ENCODE peak calls at places on chromosomes 3 and 15, in nine cellular contexts. Y is H9, E is astrocyte of the cerebellum, V is glutamatergic neuron, O is RWPE1, Z is nephron progenitor cell, T is left ventricle myocardium inferior, K is astrocyte of the spinal cord, Q is A673. U is an unnamed sample.

GRCh38 chr3:192467230-192468186 is 259.8 kb downstream of the FGF12 start:
- DNase-seq in Y (peak; percentile 61), E (peak; percentile 33), V (peak; percentile 63), O (peak; percentile 43), Z (peak; percentile 70), T (no peak), K (peak; percentile 49), Q (peak; percentile 55), U (peak; percentile 72)

GRCh38 chr3:158794936-158795518 is 6.8 kb upstream of the MFSD1 start:
- DNase-seq in Y (no peak), E (no peak), V (no peak), O (peak; percentile 24), Z (no peak), T (no peak), K (peak; percentile 65), Q (peak; percentile 51), U (peak; percentile 50)

GRCh38 chr3:61154788-61155187 is 96.5 kb downstream of the FHIT start:
- DNase-seq in Y (no peak), E (no peak), V (no peak), O (no peak), Z (no peak), T (no peak), K (no peak), Q (no peak), U (no peak)

GRCh38 chr15:70596354-70597055 is 166.9 kb downstream of the UACA start:
- DNase-seq in Y (no peak), E (peak; percentile 60), V (no peak), O (peak; percentile 88), Z (no peak), T (no peak), K (peak; percentile 88), Q (no peak), U (peak; percentile 78)

GRCh38 chr3:133209871-133210550 is 171.8 kb downstream of the TMEM108 start:
- DNase-seq in Y (no peak), E (peak; percentile 24), V (no peak), O (no peak), Z (no peak), T (no peak), K (peak; percentile 56), Q (peak; percentile 90), U (no peak)

GRCh38 chr3:16335772-16336621 is 71.0 kb downstream of the OXNAD1 start:
- DNase-seq in Y (no peak), E (no peak), V (no peak), O (no peak), Z (no peak), T (no peak), K (no peak), Q (no peak), U (no peak)

GRCh38 chr3:183826854-183827253 is 1.5 kb upstream of the MAP6D1 start:
- DNase-seq in Y (no peak), E (no peak), V (no peak), O (no peak), Z (no peak), T (no peak), K (no peak), Q (no peak), U (no peak)

GRCh38 chr3:55059027-55059629 is 131.3 kb upstream of the LRTM1 start:
- DNase-seq in Y (no peak), E (no peak), V (no peak), O (no peak), Z (no peak), T (no peak), K (peak; percentile 49), Q (no peak), U (peak; percentile 29)

DNA sequence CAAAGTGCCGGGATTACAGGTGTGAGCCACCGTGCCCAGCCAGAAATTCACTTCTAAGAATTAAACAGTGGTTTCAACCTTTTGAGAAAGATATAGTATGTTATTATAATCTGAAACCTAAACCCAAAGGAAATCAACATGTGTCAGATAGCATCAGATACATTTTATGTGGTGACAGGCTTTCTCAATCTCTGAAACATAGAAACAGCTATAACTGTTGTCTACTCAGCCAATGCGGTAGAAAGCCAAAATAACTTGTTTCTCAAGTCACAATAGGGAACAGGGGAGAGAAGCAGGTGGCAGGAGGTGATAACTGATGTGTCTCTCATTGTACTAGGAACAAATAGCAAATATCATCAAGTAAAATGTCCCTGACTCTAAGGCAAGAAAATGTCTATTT is 38.7 kb downstream of the DENND6A start:
- DNase-seq in Y (no peak), E (no peak), V (no peak), O (no peak), Z (no peak), T (no peak), K (no peak), Q (no peak), U (no peak)
- TF ChIP-seq CTCF in Y (no peak), E (no peak), V (no peak), O (no peak), Z (no peak), T (no peak), K (no peak), Q (no peak), U (no peak)

DNA sequence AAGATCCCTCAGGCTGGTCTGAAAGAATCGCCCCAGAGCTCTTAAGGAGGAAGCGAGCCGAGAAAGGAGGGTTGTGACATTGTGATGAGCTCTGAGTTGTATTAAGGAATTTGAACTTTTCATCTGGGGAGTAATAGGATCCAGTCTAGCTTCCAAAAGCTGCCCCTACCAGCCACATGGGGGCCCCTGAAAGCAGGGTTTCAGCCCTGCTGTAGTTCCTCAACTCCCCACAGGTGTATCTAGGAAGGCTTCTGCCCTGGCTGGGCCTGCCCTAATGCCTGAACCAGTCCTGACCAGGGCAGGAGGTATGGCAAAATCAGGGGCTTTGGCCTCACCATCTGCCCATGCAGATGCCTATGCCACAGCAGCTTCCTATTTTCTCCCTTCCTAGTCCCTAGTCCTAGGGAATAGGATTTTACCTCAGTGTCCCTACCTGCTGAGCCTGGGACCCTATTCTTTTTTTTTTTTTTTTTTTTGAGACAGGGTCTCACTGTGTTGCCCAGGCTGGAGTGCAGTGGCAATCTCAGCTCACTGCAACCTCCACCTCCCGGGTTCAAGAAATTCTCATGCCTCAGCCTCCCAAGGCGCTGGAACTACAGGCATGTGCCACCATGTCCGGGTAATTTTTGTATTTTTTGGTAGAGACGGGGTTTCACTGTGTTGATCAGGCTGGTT is 5.0 kb upstream of the AP3S2 start:
- DNase-seq in Y (peak; percentile 83), E (peak; percentile 26), V (no peak), O (peak; percentile 90), Z (peak; percentile 32), T (no peak), K (peak; percentile 45), Q (peak; percentile 55), U (peak; percentile 78)
- TF ChIP-seq CTCF in Y (peak; percentile 83), E (peak; percentile 73), V (no peak), O (peak; percentile 88), Z (peak; percentile 38), T (peak; percentile 57), K (peak; percentile 61), Q (peak; percentile 54), U (peak; percentile 95)

GRCh38 chr3:11545186-11545851 is 98.4 kb downstream of the VGLL4 start:
- DNase-seq in Y (peak; percentile 53), E (no peak), V (no peak), O (no peak), Z (no peak), T (no peak), K (no peak), Q (no peak), U (no peak)

GRCh38 chr3:11548721-11549131 is 95.0 kb downstream of the VGLL4 start:
- DNase-seq in Y (no peak), E (peak; percentile 88), V (no peak), O (no peak), Z (no peak), T (peak; percentile 21), K (peak; percentile 94), Q (no peak), U (peak; percentile 86)

GRCh38 chr3:11547498-11547897 is 96.2 kb downstream of the VGLL4 start:
- DNase-seq in Y (no peak), E (no peak), V (no peak), O (no peak), Z (no peak), T (no peak), K (no peak), Q (no peak), U (no peak)

GRCh38 chr3:11544413-11545181 is 99.1 kb downstream of the VGLL4 start:
- DNase-seq in Y (no peak), E (no peak), V (peak; percentile 56), O (no peak), Z (no peak), T (no peak), K (peak; percentile 66), Q (no peak), U (no peak)

DNA sequence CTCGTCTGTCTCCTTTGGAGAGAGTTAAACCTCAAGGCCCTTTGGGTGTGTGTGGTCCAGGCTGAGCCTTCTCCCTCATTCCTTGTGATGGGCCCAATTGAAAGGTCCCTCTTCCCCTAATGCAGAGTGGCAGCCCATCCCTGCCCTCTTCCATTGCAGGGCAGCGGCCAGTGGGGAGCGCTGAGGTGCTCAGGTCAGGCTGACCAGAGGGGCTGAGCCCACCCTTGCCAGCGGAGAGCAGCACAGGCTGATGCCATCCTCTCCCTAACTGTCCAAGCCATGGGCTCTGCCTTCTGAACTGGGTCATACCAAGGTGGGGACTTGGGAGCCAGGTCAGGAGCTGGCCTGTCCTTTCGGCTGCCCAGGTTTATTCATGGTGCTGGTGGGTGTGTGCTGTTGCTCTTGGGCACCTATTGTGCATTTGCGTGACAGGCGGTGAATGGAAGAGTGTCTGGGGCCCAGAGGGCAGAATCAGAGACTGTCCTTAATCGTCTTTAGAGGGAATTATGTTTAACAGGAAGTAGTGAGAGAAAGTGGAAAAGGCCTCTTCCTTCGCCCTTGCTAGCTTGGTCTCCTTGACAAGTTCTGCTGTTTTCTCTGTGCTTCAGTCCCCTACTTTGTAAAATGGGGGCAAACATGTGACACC is 96.9 kb downstream of the VGLL4 start:
- DNase-seq in Y (no peak), E (no peak), V (no peak), O (no peak), Z (no peak), T (no peak), K (no peak), Q (no peak), U (no peak)
- TF ChIP-seq CTCF in Y (no peak), E (no peak), V (no peak), O (no peak), Z (no peak), T (no peak), K (no peak), Q (no peak), U (no peak)

GRCh38 chr3:122025296-122025695 is 3.2 kb upstream of the ILDR1 start:
- DNase-seq in Y (no peak), E (no peak), V (no peak), O (no peak), Z (no peak), T (no peak), K (no peak), Q (no peak), U (no peak)

GRCh38 chr3:122024800-122025199 is 2.8 kb upstream of the ILDR1 start:
- DNase-seq in Y (no peak), E (no peak), V (no peak), O (no peak), Z (no peak), T (no peak), K (no peak), Q (no peak), U (no peak)

GRCh38 chr3:122021811-122022401 is at the start of gene ILDR1:
- DNase-seq in Y (peak; percentile 71), E (no peak), V (no peak), O (peak; percentile 63), Z (peak; percentile 51), T (no peak), K (no peak), Q (no peak), U (peak; percentile 23)

GRCh38 chr3:122021037-122021436 is 1.0 kb downstream of the ILDR1 start:
- DNase-seq in Y (no peak), E (no peak), V (no peak), O (no peak), Z (no peak), T (no peak), K (no peak), Q (no peak), U (no peak)

DNA sequence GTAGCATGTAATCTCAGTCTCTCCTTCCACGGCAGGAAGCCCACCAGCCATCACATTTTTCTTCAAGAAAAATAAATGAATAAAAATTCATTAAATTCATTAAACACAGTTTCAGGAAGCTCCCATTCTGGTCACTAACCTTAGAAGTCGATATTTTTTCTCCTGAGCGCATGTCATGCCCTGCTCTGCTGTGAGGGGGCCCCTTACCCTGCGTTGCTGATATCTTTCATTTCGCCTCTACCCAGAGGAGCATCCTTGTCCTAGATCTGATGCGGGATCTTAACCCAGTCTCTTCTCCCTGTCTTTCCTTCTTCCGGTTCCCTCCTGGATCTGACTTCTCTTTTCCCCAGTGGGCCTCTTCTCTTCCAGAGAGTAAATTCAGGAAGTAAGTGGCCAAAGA is 1.3 kb upstream of the ILDR1 start:
- DNase-seq in Y (no peak), E (no peak), V (no peak), O (no peak), Z (no peak), T (no peak), K (no peak), Q (no peak), U (no peak)
- TF ChIP-seq CTCF in Y (peak; percentile 34), E (no peak), V (no peak), O (no peak), Z (no peak), T (no peak), K (no peak), Q (no peak), U (no peak)

U was measured in MCF 10A.